ENCODE peak calls at places on chromosomes 7 and 10, in ten cellular contexts. C, A, X, K, N, F, G, U, J and V are unnamed samples.

GRCh38 chr7:137546671-137547070 is 203.1 kb upstream of the PTN start:
- DNase-seq in K (no peak), A (no peak), U (no peak), G (no peak), C (no peak), X (no peak), J (no peak), N (no peak), F (peak), V (no peak)

GRCh38 chr7:1283337-1283736 is 50.7 kb downstream of the UNCX start:
- DNase-seq in K (no peak), F (no peak), X (no peak), G (no peak), U (no peak), A (no peak), J (no peak), N (no peak), C (no peak), V (no peak)

GRCh38 chr10:29482591-29483421 is 152.0 kb downstream of the SVIL start:
- DNase-seq in F (peak), G (peak), N (no peak), U (no peak), K (no peak), C (peak), X (no peak), A (no peak), J (no peak), V (no peak)

GRCh38 chr10:86205761-86206145 is 160.8 kb downstream of the GRID1 start:
- DNase-seq in N (no peak), K (no peak), F (no peak), A (no peak), G (no peak), C (no peak), J (no peak), U (no peak), X (no peak), V (no peak)

GRCh38 chr10:105914432-105914831 is 1250.1 kb downstream of the SORCS1 start:
- DNase-seq in F (no peak), N (no peak), G (no peak), U (no peak), C (no peak), X (no peak), J (no peak), K (no peak), A (no peak), V (no peak)

GRCh38 chr10:35565602-35566061 is 39.5 kb upstream of the GJD4 start:
- DNase-seq in F (no peak), G (no peak), C (no peak), N (no peak), A (no peak), U (no peak), K (no peak), J (no peak), X (no peak), V (no peak)

GRCh38 chr10:73843254-73843653 is 31.1 kb downstream of the CAMK2G start:
- DNase-seq in C (peak), A (no peak), X (peak), G (no peak), K (no peak), J (no peak), U (no peak), N (no peak), F (no peak), V (no peak)

GRCh38 chr10:13722747-13723657 is 136.2 kb downstream of the PRPF18 start:
- DNase-seq in A (no peak), K (peak), U (no peak), C (no peak), N (no peak), F (no peak), X (no peak), G (no peak), J (no peak), V (no peak)

GRCh38 chr7:66409493-66409892 is 204.4 kb downstream of the TPST1 start:
- DNase-seq in C (no peak), K (no peak), N (no peak), J (no peak), A (no peak), X (no peak), F (no peak), G (no peak), U (no peak), V (no peak)

GRCh38 chr7:156585025-156585648 is 55.4 kb upstream of the RNF32 start:
- DNase-seq in X (no peak), C (no peak), J (no peak), A (no peak), G (no peak), F (no peak), U (no peak), K (no peak), N (no peak), V (no peak)

GRCh38 chr10:69315610-69316312 is 37.5 kb downstream of the HK1 start:
- DNase-seq in G (no peak), N (no peak), J (no peak), A (no peak), F (no peak), X (no peak), C (no peak), U (no peak), K (no peak), V (no peak)

GRCh38 chr10:113493195-113493594 is 59.7 kb upstream of the HABP2 start:
- DNase-seq in G (no peak), A (no peak), J (no peak), F (peak), X (no peak), C (no peak), N (no peak), K (no peak), U (no peak), V (no peak)

GRCh38 chr10:33334839-33335549 is 527 bp upstream of the NRP1 start:
- DNase-seq in U (no peak), F (peak), A (no peak), G (peak), X (peak), N (peak), C (peak), J (peak), K (peak), V (peak)

GRCh38 chr10:88874271-88874670 is 5.8 kb upstream of the STAMBPL1 start:
- DNase-seq in F (peak), J (no peak), A (no peak), G (no peak), C (no peak), K (no peak), N (no peak), U (no peak), X (no peak), V (no peak)